ENCODE peak calls at places on chromosome 17, in nine cellular contexts. Z, G, T, M, X, A, V, S and R are unnamed samples. For H3K4me1, the result is how much of the 10 kb centered on the place peaks cover.

GRCh38 chr17:75343007-75343406 is 53.8 kb upstream of the SLC25A19 start:
- DNase-seq in X (no peak), G (no peak), A (no peak), Z (no peak), T (no peak), S (no peak), M (no peak), V (no peak), R (no peak)

GRCh38 chr17:36089888-36090836 is at the start of gene CCL3:
- DNase-seq in G (no peak), T (no peak), X (no peak), V (no peak), Z (peak), M (no peak), A (no peak), S (no peak), R (no peak)

GRCh38 chr17:31484821-31485220 is 93.3 kb downstream of the RAB11FIP4 start:
- DNase-seq in T (no peak), G (no peak), Z (no peak), M (no peak), A (no peak), X (no peak), S (no peak), V (no peak), R (no peak)

GRCh38 chr17:80499961-80500665 is 23.7 kb upstream of the NPTX1 start:
- DNase-seq in T (no peak), A (no peak), M (no peak), V (no peak), X (no peak), S (no peak), Z (no peak), G (no peak), R (no peak)

GRCh38 chr17:80822700-80823410 is 168.8 kb upstream of the CHMP6 start:
- DNase-seq in G (no peak), S (peak), X (no peak), T (no peak), A (no peak), V (no peak), Z (no peak), M (no peak), R (peak)

GRCh38 chr17:70119961-70120360 is 44.9 kb downstream of the KCNJ16 start:
- DNase-seq in S (no peak), Z (no peak), G (no peak), A (no peak), X (no peak), T (no peak), M (no peak), V (no peak), R (no peak)

GRCh38 chr17:75514299-75515228 is 773 bp downstream of the CASKIN2 start:
- DNase-seq in T (no peak), V (no peak), X (no peak), M (no peak), Z (no peak), G (no peak), A (peak), S (peak), R (peak)

GRCh38 chr17:12386240-12386639 is 279.4 kb upstream of the MYOCD start:
- DNase-seq in M (no peak), Z (no peak), G (no peak), V (no peak), S (no peak), A (peak), X (no peak), T (no peak), R (no peak)

GRCh38 chr17:42287305-42288077 is 807 bp upstream of the STAT5A start:
- DNase-seq in M (peak), V (no peak), X (peak), Z (peak), S (peak), G (peak), A (no peak), T (peak), R (no peak)

GRCh38 chr17:3817851-3818605 is 17.0 kb upstream of the ITGAE start:
- DNase-seq in Z (no peak), T (no peak), A (no peak), V (no peak), S (no peak), G (no peak), M (no peak), X (no peak), R (no peak)

GRCh38 chr17:71516149-71516548 is 604.7 kb upstream of the SOX9 start:
- DNase-seq in S (no peak), A (no peak), G (no peak), M (no peak), Z (no peak), X (no peak), V (no peak), T (no peak), R (no peak)

GRCh38 chr17:37092041-37092440 is 143.3 kb downstream of the AATF start:
- DNase-seq in G (no peak), Z (no peak), M (no peak), T (no peak), S (no peak), A (no peak), V (no peak), X (no peak), R (no peak)

GRCh38 chr17:51427259-51428255 is 167.2 kb downstream of the UTP18 start:
- DNase-seq in S (no peak), Z (no peak), V (no peak), X (no peak), M (peak), T (peak), G (no peak), A (no peak), R (no peak)

GRCh38 chr17:66494023-66494803 is 191.8 kb downstream of the PRKCA start:
- DNase-seq in G (no peak), A (peak), M (no peak), X (no peak), V (no peak), S (no peak), Z (no peak), T (no peak), R (no peak)

GRCh38 chr17:18981642-18982424 is 22.7 kb downstream of the FAM83G start:
- DNase-seq in Z (no peak), X (peak), V (no peak), G (no peak), S (no peak), A (peak), M (no peak), T (no peak), R (peak)

GRCh38 chr17:10265100-10265810 is 66.8 kb upstream of the GAS7 start:
- DNase-seq in A (peak), G (no peak), Z (no peak), S (no peak), X (no peak), T (no peak), V (no peak), M (no peak), R (no peak)

GRCh38 chr17:46818319-46818928 is at the start of gene WNT3:
- DNase-seq in V (no peak), S (no peak), M (peak), X (no peak), G (peak), A (no peak), Z (no peak), T (peak), R (no peak)

GRCh38 chr17:39001703-39002637 is 34.8 kb upstream of the FBXO47 start:
- DNase-seq in Z (peak), G (peak), S (peak), M (no peak), T (no peak), V (peak), X (peak), A (peak), R (no peak)

GRCh38 chr17:70185280-70185679 is 15.9 kb downstream of the KCNJ2 start:
- DNase-seq in Z (no peak), X (no peak), G (no peak), S (no peak), T (no peak), M (no peak), A (no peak), V (no peak), R (no peak)

GRCh38 chr17:65518256-65518655 is 43.2 kb downstream of the AXIN2 start:
- DNase-seq in S (no peak), T (no peak), V (no peak), A (peak), M (no peak), G (no peak), X (no peak), Z (no peak), R (no peak)

GRCh38 chr17:9062399-9062902 is 41.1 kb downstream of the NTN1 start:
- DNase-seq in V (no peak), A (no peak), X (no peak), S (no peak), Z (no peak), G (no peak), T (no peak), M (no peak), R (no peak)

GRCh38 chr17:3911271-3912053 is 4.8 kb downstream of the P2RX1 start:
- DNase-seq in Z (no peak), M (peak), A (no peak), G (peak), V (no peak), S (peak), T (peak), X (no peak), R (no peak)

GRCh38 chr17:50127661-50128361 is 2.1 kb downstream of the SAMD14 start:
- DNase-seq in M (no peak), S (no peak), A (peak), T (no peak), V (no peak), Z (no peak), X (no peak), G (no peak), R (no peak)

GRCh38 chr17:78839173-78839761 is 1.3 kb downstream of the USP36 start:
- DNase-seq in Z (no peak), V (no peak), T (no peak), X (no peak), M (no peak), A (peak), S (no peak), G (no peak), R (no peak)

GRCh38 chr17:81534157-81535006 is 6.2 kb downstream of the FSCN2 start:
- DNase-seq in A (no peak), G (no peak), M (no peak), V (no peak), T (no peak), X (no peak), S (no peak), Z (no peak), R (no peak)

GRCh38 chr17:41258406-41258805 is 3.2 kb downstream of the KRTAP9-9 start:
- DNase-seq in A (no peak), X (no peak), G (no peak), V (no peak), T (no peak), S (no peak), Z (no peak), M (no peak), R (no peak)

GRCh38 chr17:75468779-75469373 is 12.4 kb downstream of the TMEM94 start:
- DNase-seq in M (no peak), A (no peak), S (no peak), T (no peak), Z (no peak), X (peak), G (no peak), V (no peak), R (no peak)

GRCh38 chr17:66964930-66965800 is 658 bp downstream of the CACNG4 start:
- DNase-seq in X (no peak), M (no peak), G (peak), S (no peak), A (no peak), T (no peak), V (no peak), Z (no peak), R (peak)

GRCh38 chr17:39196820-39197331 is 593 bp downstream of the CACNB1 start:
- DNase-seq in V (no peak), T (peak), S (peak), G (peak), X (no peak), A (no peak), Z (peak), M (no peak), R (no peak)

GRCh38 chr17:29505826-29506225 is 61.0 kb downstream of the ABHD15 start:
- DNase-seq in A (no peak), V (no peak), M (no peak), G (no peak), X (no peak), T (no peak), S (no peak), Z (no peak), R (no peak)

GRCh38 chr17:55285340-55286301 is 20.9 kb downstream of the HLF start:
- DNase-seq in G (no peak), A (peak), S (peak), V (peak), M (no peak), Z (peak), T (no peak), X (peak), R (peak)

GRCh38 chr17:52035336-52035915 is 123.1 kb downstream of the CA10 start:
- DNase-seq in Z (no peak), M (no peak), V (no peak), T (no peak), S (no peak), A (no peak), X (no peak), G (no peak), R (no peak)

GRCh38 chr17:80660527-80661198 is 116.0 kb downstream of the RPTOR start:
- DNase-seq in S (no peak), V (no peak), A (no peak), T (no peak), G (peak), X (no peak), Z (no peak), M (no peak), R (no peak)

GRCh38 chr17:81160306-81160705 is 5.0 kb upstream of the PVALEF start:
- DNase-seq in V (no peak), Z (peak), X (no peak), S (peak), T (no peak), A (no peak), M (no peak), G (no peak), R (no peak)

GRCh38 chr17:2872282-2872681 is 76.0 kb downstream of the RAP1GAP2 start:
- DNase-seq in M (no peak), Z (no peak), X (no peak), S (no peak), G (peak), V (no peak), A (no peak), T (no peak), R (no peak)

GRCh38 chr17:62804822-62805221 is 3.3 kb downstream of the MARCHF10 start:
- DNase-seq in G (no peak), A (peak), Z (no peak), S (no peak), M (no peak), X (no peak), T (no peak), V (no peak), R (no peak)

GRCh38 chr17:79546386-79546785 is 64.5 kb downstream of the RBFOX3 start:
- DNase-seq in S (peak), V (no peak), Z (no peak), X (no peak), M (no peak), G (no peak), A (no peak), T (no peak), R (no peak)

GRCh38 chr17:55845385-55845784 is 94.5 kb downstream of the PCTP start:
- DNase-seq in A (peak), Z (peak), S (peak), V (peak), M (no peak), X (peak), T (no peak), G (peak), R (peak)

GRCh38 chr17:43020789-43021738 is 1.1 kb downstream of the VAT1 start:
- DNase-seq in A (peak), M (peak), Z (peak), S (peak), X (peak), V (peak), G (peak), T (no peak), R (peak)

GRCh38 chr17:59702304-59702703 is 4.9 kb downstream of the PTRH2 start:
- DNase-seq in X (no peak), T (no peak), A (no peak), V (no peak), Z (no peak), S (no peak), M (no peak), G (no peak), R (no peak)

GRCh38 chr17:59699786-59700185 is 7.4 kb downstream of the PTRH2 start:
- DNase-seq in S (no peak), M (no peak), T (no peak), A (no peak), G (no peak), X (no peak), V (no peak), Z (no peak), R (no peak)

GRCh38 chr17:59696682-59697277 is 10.4 kb downstream of the PTRH2 start:
- DNase-seq in Z (no peak), M (no peak), X (no peak), G (no peak), T (no peak), A (no peak), S (no peak), V (no peak), R (no peak)

GRCh38 chr17:59698143-59698542 is 9.1 kb downstream of the PTRH2 start:
- DNase-seq in Z (no peak), S (no peak), T (no peak), A (no peak), M (no peak), V (no peak), G (no peak), X (no peak), R (no peak)

GRCh38 chr17:59699218-59699617 is 8.0 kb downstream of the PTRH2 start:
- DNase-seq in V (no peak), G (no peak), X (no peak), S (no peak), T (no peak), M (no peak), A (no peak), Z (no peak), R (no peak)
- H3K4me1 ChIP-seq in V (under half), G (under half), X (under half), S (under half), T (under half), M (under half), A (under half), Z (under half), R (under half)

GRCh38 chr17:58382108-58382884 is 30.3 kb upstream of the SUPT4H1 start:
- DNase-seq in M (no peak), G (no peak), V (no peak), X (no peak), S (no peak), Z (no peak), A (no peak), T (no peak), R (no peak)
- H3K4me1 ChIP-seq in M (half or more), G (under half), V (under half), X (under half), S (under half), Z (under half), A (under half), T (under half), R (under half)

GRCh38 chr17:82867763-82868325 is 28.0 kb upstream of the ZNF750 start:
- DNase-seq in A (no peak), S (peak), T (no peak), Z (no peak), V (no peak), G (no peak), X (no peak), M (no peak), R (no peak)
- H3K4me1 ChIP-seq in A (under half), S (under half), T (under half), Z (under half), V (under half), G (under half), X (under half), M (half or more), R (under half)

DNA sequence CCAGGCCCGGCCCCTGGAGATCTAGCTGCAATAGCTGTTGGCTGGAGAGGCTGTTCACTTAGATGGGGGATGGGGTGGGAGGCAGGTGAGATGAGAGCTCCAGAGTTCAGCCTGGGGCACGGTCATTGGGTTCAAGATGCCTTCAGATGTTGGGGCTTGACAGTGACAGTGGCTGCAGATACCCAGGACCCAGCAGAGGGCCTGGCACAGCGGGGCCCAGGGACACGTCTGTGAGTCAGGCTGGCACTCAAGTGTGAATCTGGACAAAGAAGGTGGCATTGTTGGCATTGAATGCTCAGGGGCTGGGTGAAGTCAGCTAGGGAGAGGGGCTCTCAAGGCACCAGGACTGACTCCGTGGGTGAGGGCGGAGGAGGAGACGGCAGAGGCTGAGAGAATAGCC is 328.1 kb downstream of the SEC14L1 start:
- DNase-seq in T (no peak), A (no peak), Z (no peak), G (no peak), M (no peak), V (no peak), X (no peak), S (peak), R (no peak)
- H3K4me1 ChIP-seq in T (half or more), A (half or more), Z (under half), G (under half), M (half or more), V (half or more), X (half or more), S (under half), R (under half)